ENCODE peak calls at places on chromosomes 12 and 14, in ten cellular contexts. F, D, B, V, M, E, A, W, U and T are unnamed samples.

GRCh38 chr12:51368640-51369517 is 22.3 kb downstream of the GALNT6 start:
- DNase-seq in F (peak), D (peak), B (no peak), V (peak), M (no peak), E (peak), A (no peak), W (peak), U (peak), T (peak)

GRCh38 chr14:62179367-62180018 is 417.3 kb downstream of the SNAPC1 start:
- DNase-seq in F (peak), D (peak), B (peak), V (peak), M (peak), E (peak), A (no peak), W (peak), U (no peak), T (peak)

GRCh38 chr14:33805593-33805992 is 145.3 kb downstream of the EGLN3 start:
- DNase-seq in F (no peak), D (no peak), B (no peak), V (no peak), M (no peak), E (no peak), A (no peak), W (peak), U (no peak), T (no peak)

GRCh38 chr12:102172436-102172835 is 25.2 kb downstream of the PMCH start:
- DNase-seq in F (no peak), D (no peak), B (peak), V (no peak), M (no peak), E (no peak), A (no peak), W (no peak), U (no peak), T (no peak)

GRCh38 chr12:113862570-113863454 is 103.3 kb downstream of the RBM19 start:
- DNase-seq in F (no peak), D (peak), B (no peak), V (no peak), M (peak), E (no peak), A (no peak), W (no peak), U (no peak), T (peak)

GRCh38 chr12:1469063-1469462 is 125.3 kb downstream of the FBXL14 start:
- DNase-seq in F (no peak), D (no peak), B (no peak), V (no peak), M (no peak), E (no peak), A (no peak), W (no peak), U (no peak), T (no peak)

GRCh38 chr12:57133916-57134315 is 5.6 kb downstream of the LRP1 start:
- DNase-seq in F (no peak), D (no peak), B (no peak), V (no peak), M (no peak), E (no peak), A (no peak), W (no peak), U (peak), T (no peak)

GRCh38 chr14:78327426-78328210 is 157.4 kb downstream of the NRXN3 start:
- DNase-seq in F (no peak), D (no peak), B (no peak), V (no peak), M (no peak), E (no peak), A (no peak), W (no peak), U (no peak), T (no peak)

GRCh38 chr12:8681129-8681902 is 16.5 kb upstream of the RIMKLB start:
- DNase-seq in F (no peak), D (no peak), B (no peak), V (peak), M (no peak), E (no peak), A (no peak), W (no peak), U (no peak), T (no peak)

GRCh38 chr14:60151715-60152114 is 13.5 kb downstream of the DHRS7 start:
- DNase-seq in F (peak), D (peak), B (peak), V (peak), M (peak), E (peak), A (peak), W (peak), U (peak), T (peak)

GRCh38 chr14:27506272-27506671 is 908.4 kb upstream of the NOVA1 start:
- DNase-seq in F (no peak), D (no peak), B (no peak), V (no peak), M (no peak), E (no peak), A (no peak), W (no peak), U (no peak), T (no peak)

GRCh38 chr12:120831648-120832267 is 72.4 kb downstream of the SPPL3 start:
- DNase-seq in F (no peak), D (no peak), B (no peak), V (no peak), M (no peak), E (no peak), A (no peak), W (no peak), U (no peak), T (no peak)

GRCh38 chr14:75543258-75543657 is 21.0 kb downstream of the BATF start:
- DNase-seq in F (no peak), D (no peak), B (no peak), V (no peak), M (no peak), E (no peak), A (no peak), W (no peak), U (no peak), T (peak)
- H3K4me3 ChIP-seq in F (no peak), D (no peak), B (no peak), V (no peak), M (no peak), E (no peak), A (no peak), W (no peak), U (no peak), T (peak)

DNA sequence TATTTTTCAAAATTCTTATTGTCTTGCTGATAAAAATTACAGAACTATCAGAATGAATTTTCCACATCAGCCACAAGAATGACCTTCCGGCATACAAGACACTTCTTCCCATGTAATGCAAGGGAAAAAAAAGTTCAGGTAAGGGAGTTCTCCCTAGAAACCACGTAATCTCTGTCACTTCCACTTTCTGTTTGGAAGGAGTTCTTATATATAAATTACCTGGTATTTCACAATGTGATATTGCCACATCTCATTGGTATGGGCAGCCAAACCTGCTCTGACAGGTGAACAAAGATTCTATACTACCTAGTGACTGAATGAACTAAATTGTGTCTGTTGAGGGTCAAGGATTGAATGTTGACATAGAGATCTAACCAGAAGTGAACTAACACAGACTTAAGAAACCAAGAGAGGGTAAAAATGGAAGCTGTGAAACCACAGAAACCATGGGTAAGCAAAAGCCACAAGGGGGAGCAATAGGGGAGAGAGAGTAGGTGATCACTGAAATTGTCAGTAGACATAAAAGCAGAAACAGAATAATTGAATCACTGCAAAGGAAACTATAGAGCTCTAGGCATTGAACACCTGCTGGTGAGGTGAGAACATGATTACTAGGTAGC is 161.3 kb downstream of the RPL10L start:
- DNase-seq in F (no peak), D (peak), B (peak), V (peak), M (peak), E (no peak), A (no peak), W (no peak), U (no peak), T (peak)
- TF ChIP-seq CTCF in F (peak), D (peak), B (peak), V (no peak), M (peak), E (no peak), A (no peak), W (no peak), U (no peak), T (peak)

GRCh38 chr14:55754871-55755270 is 174.9 kb downstream of the KTN1 start:
- DNase-seq in F (no peak), D (no peak), B (no peak), V (no peak), M (no peak), E (no peak), A (no peak), W (no peak), U (no peak), T (no peak)

GRCh38 chr14:55756563-55756962 is 176.6 kb downstream of the KTN1 start:
- DNase-seq in F (no peak), D (no peak), B (no peak), V (no peak), M (peak), E (no peak), A (no peak), W (no peak), U (no peak), T (no peak)

GRCh38 chr14:55752580-55753365 is 172.8 kb downstream of the KTN1 start:
- DNase-seq in F (peak), D (no peak), B (peak), V (peak), M (peak), E (no peak), A (no peak), W (peak), U (no peak), T (no peak)

GRCh38 chr14:55754471-55754870 is 174.5 kb downstream of the KTN1 start:
- DNase-seq in F (no peak), D (no peak), B (peak), V (no peak), M (no peak), E (no peak), A (no peak), W (no peak), U (no peak), T (no peak)

GRCh38 chr14:55756078-55756477 is 176.1 kb downstream of the KTN1 start:
- DNase-seq in F (no peak), D (no peak), B (no peak), V (no peak), M (no peak), E (no peak), A (no peak), W (no peak), U (no peak), T (no peak)
- H3K4me3 ChIP-seq in F (no peak), D (no peak), B (no peak), V (no peak), M (no peak), E (no peak), A (no peak), W (no peak), U (no peak), T (no peak)

DNA sequence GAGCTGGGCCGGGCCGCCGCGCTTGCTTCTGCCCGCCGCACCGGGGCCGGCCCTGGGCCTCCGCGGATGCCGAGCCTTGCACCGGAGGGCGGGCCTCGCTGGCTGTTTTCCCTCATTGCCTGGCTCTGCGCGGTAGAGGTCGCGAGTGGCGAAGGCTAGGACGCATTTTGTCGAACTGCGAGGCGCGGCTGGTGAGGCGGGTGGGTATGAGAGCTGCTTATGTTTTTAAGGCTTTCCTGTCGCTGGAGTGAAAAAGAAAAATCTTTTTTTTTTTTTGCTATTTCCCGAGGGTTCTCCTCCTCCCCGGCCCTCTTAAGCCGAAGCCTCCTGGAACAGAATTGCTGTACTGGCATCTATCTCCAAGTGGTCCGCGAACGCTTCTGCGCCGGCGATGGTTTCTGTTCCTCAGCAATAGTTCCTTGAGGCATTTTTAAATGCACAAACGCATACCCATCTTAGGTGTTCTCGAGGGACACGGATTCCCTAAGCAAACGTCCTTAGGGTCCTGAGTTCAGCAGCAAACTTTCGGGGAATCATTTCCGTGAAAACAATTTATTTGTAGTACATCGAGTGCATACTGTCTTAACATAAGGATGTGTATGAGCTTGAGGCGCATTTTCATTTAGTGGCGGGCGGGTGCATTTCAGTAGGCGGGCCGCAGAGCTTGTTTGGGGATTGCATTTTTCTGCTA is 631 bp downstream of the RESF1 start:
- DNase-seq in F (peak), D (peak), B (peak), V (peak), M (peak), E (peak), A (peak), W (peak), U (peak), T (peak)
- TF ChIP-seq CTCF in F (no peak), D (peak), B (no peak), V (no peak), M (no peak), E (no peak), A (no peak), W (no peak), U (peak), T (peak)

GRCh38 chr12:53696285-53696654 is 20.4 kb upstream of the ATP5MC2 start:
- DNase-seq in F (peak), D (no peak), B (peak), V (peak), M (peak), E (peak), A (no peak), W (peak), U (no peak), T (peak)
- H3K4me3 ChIP-seq in F (peak), D (no peak), B (no peak), V (no peak), M (peak), E (no peak), A (peak), W (no peak), U (no peak), T (no peak)